ENCODE peak calls at places on chromosomes 5 and 9, in five cellular contexts. U is Panc1, Q is heart left ventricle, Y is AG10803, N is endothelial cell. A is an unnamed sample.

GRCh38 chr5:137737349-137738256 is 1.7 kb upstream of the KLHL3 start:
- DNase-seq in U (no peak), Q (no peak), Y (peak), N (no peak), A (no peak)

GRCh38 chr9:126630458-126631237 is 16.9 kb downstream of the LMX1B start:
- DNase-seq in U (no peak), Q (no peak), Y (no peak), N (no peak), A (no peak)

GRCh38 chr9:94933429-94933828 is 206.9 kb downstream of the AOPEP start:
- DNase-seq in U (no peak), Q (no peak), Y (peak), N (no peak), A (no peak)

GRCh38 chr5:69493235-69493925 is 790 bp downstream of the OCLN start:
- DNase-seq in U (no peak), Q (no peak), Y (peak), N (peak), A (peak)

GRCh38 chr9:16950051-16950450 is 79.6 kb upstream of the BNC2 start:
- DNase-seq in U (no peak), Q (no peak), Y (no peak), N (no peak), A (no peak)

GRCh38 chr9:4117835-4118610 is 181.8 kb downstream of the GLIS3 start:
- DNase-seq in U (no peak), Q (no peak), Y (no peak), N (peak), A (peak)

GRCh38 chr5:158727771-158728311 is 371.9 kb downstream of the EBF1 start:
- DNase-seq in U (no peak), Q (peak), Y (peak), N (peak), A (no peak)

GRCh38 chr5:154850255-154851062 is at the start of gene FAXDC2:
- DNase-seq in U (no peak), Q (peak), Y (peak), N (peak), A (peak)

GRCh38 chr5:149063017-149063687 is at the start of gene SH3TC2:
- DNase-seq in U (no peak), Q (peak), Y (peak), N (peak), A (peak)

GRCh38 chr5:148397968-148398595 is 14.3 kb downstream of the FBXO38 start:
- DNase-seq in U (no peak), Q (no peak), Y (no peak), N (no peak), A (no peak)

GRCh38 chr9:16461231-16461840 is 409.1 kb downstream of the BNC2 start:
- DNase-seq in U (no peak), Q (no peak), Y (peak), N (no peak), A (no peak)

GRCh38 chr9:109939698-109940342 is 159.8 kb downstream of the PALM2AKAP2 start:
- DNase-seq in U (no peak), Q (no peak), Y (no peak), N (no peak), A (no peak)

GRCh38 chr9:7965091-7965490 is 165.5 kb upstream of the DMAC1 start:
- DNase-seq in U (no peak), Q (no peak), Y (no peak), N (no peak), A (no peak)

GRCh38 chr5:175576096-175576495 is 81.8 kb upstream of the HRH2 start:
- DNase-seq in U (no peak), Q (no peak), Y (no peak), N (no peak), A (no peak)

GRCh38 chr9:20538956-20539355 is 83.3 kb downstream of the MLLT3 start:
- DNase-seq in U (no peak), Q (no peak), Y (peak), N (no peak), A (no peak)

GRCh38 chr9:18137815-18138214 is 336.1 kb upstream of the ADAMTSL1 start:
- DNase-seq in U (no peak), Q (no peak), Y (no peak), N (no peak), A (no peak)

DNA sequence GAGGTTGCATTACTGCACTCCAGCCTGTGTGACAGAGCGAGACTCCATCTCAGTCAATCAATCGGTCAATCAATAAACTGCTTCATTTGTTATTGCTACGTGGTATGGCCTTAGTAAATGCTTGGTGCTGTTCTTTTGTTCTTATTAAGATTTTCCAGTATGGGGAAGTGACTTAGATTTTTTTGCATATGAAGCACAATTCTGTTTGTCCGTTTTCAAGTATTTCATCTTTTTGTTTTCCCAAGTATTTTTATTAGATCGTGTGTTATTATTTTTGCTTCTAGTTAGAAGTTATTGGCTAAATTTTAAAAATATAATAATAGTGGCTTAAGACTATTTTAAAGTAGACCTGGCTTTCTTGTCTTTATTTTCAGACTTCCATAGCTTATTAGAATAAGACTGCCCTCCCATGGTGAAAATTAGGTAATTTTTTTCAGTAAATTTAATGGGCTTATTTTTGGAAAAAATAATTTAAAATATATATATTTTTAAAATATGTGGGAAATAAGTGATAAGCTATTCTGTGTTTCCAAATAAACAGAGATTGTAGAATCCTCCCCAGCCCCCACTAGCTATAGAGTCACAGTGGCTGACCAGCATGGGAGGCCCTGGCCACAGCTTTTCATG is 14.7 kb upstream of the OMD start:
- DNase-seq in U (no peak), Q (no peak), Y (peak), N (no peak), A (no peak)
- TF ChIP-seq CTCF in U (no peak), Q (peak), Y (peak), N (peak), A (peak)

DNA sequence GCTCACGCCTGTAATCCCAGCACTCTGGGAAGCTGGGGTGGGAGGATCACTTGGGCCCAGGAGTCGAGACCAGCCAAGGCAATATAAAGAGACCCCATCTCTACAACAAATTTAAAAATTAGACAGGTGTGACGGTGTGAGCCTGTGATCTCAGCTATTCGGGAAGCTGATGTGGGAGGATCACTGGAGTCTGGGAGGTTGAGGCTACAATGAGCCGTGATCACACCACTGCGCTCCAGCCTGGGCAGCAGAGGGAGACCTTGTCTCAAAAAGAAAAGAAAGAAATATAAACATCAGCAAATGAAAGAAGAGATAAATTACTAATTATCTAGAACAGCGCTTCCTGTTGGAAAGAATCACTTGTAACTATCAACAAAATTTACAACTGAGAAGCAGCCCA is 105.0 kb downstream of the MAPKAP1 start:
- DNase-seq in U (no peak), Q (no peak), Y (no peak), N (no peak), A (no peak)
- TF ChIP-seq CTCF in U (peak), Q (no peak), Y (no peak), N (no peak), A (no peak)

GRCh38 chr5:124740991-124741583 is 5.4 kb downstream of the ZNF608 start:
- DNase-seq in U (no peak), Q (no peak), Y (peak), N (no peak), A (no peak)

GRCh38 chr5:124742983-124743533 is 3.4 kb downstream of the ZNF608 start:
- DNase-seq in U (no peak), Q (no peak), Y (peak), N (no peak), A (no peak)

GRCh38 chr5:124743534-124744169 is 2.8 kb downstream of the ZNF608 start:
- DNase-seq in U (no peak), Q (no peak), Y (no peak), N (no peak), A (no peak)

GRCh38 chr5:124741711-124742496 is 4.5 kb downstream of the ZNF608 start:
- DNase-seq in U (no peak), Q (no peak), Y (peak), N (no peak), A (no peak)

GRCh38 chr5:124742521-124742920 is 3.9 kb downstream of the ZNF608 start:
- DNase-seq in U (no peak), Q (no peak), Y (no peak), N (no peak), A (no peak)
- TF ChIP-seq CTCF in U (no peak), Q (no peak), Y (no peak), N (no peak), A (no peak)

GRCh38 chr9:107949058-107949457 is 459.5 kb upstream of the KLF4 start:
- DNase-seq in U (no peak), Q (no peak), Y (no peak), N (no peak), A (no peak)
- TF ChIP-seq CTCF in U (no peak), Q (no peak), Y (no peak), N (no peak), A (no peak)

GRCh38 chr5:32115985-32116384 is 58.1 kb downstream of the GOLPH3 start:
- DNase-seq in U (no peak), Q (no peak), Y (no peak), N (no peak), A (no peak)
- TF ChIP-seq CTCF in U (no peak), Q (no peak), Y (no peak), N (no peak), A (no peak)

GRCh38 chr5:143886621-143887301 is 74.8 kb downstream of the HMHB1 start:
- DNase-seq in U (no peak), Q (no peak), Y (peak), N (no peak), A (no peak)
- TF ChIP-seq CTCF in U (no peak), Q (no peak), Y (no peak), N (no peak), A (no peak)

GRCh38 chr5:115374057-115374775 is 77.8 kb upstream of the CCDC112 start:
- DNase-seq in U (no peak), Q (no peak), Y (no peak), N (no peak), A (no peak)
- TF ChIP-seq CTCF in U (no peak), Q (no peak), Y (no peak), N (no peak), A (no peak)

GRCh38 chr9:118595719-118596305 is 773.4 kb downstream of the BRINP1 start:
- DNase-seq in U (no peak), Q (no peak), Y (peak), N (peak), A (peak)
- TF ChIP-seq CTCF in U (peak), Q (peak), Y (peak), N (no peak), A (peak)